ENCODE peak calls at places on chromosomes 3 and 15, in six cellular contexts. Z, X, S, J, F and L are unnamed samples.

GRCh38 chr15:35019401-35020327 is 31.6 kb upstream of the ZNF770 start:
- DNase-seq in Z (peak; percentile 16), X (peak; percentile 76), S (no peak), J (no peak), F (no peak), L (no peak)

GRCh38 chr3:32934150-32934742 is 17.2 kb upstream of the CCR4 start:
- DNase-seq in Z (no peak), X (peak; percentile 52), S (peak; percentile 26), J (no peak), F (no peak), L (no peak)

GRCh38 chr3:73955671-73956070 is 330.9 kb upstream of the PDZRN3 start:
- DNase-seq in Z (no peak), X (no peak), S (no peak), J (no peak), F (no peak), L (no peak)

GRCh38 chr3:87287025-87287424 is 10.6 kb upstream of the POU1F1 start:
- DNase-seq in Z (no peak), X (no peak), S (no peak), J (no peak), F (no peak), L (no peak)

GRCh38 chr15:48397841-48398240 is 66.6 kb downstream of the DUT start:
- DNase-seq in Z (peak; percentile 68), X (no peak), S (no peak), J (peak; percentile 67), F (no peak), L (no peak)

GRCh38 chr3:55487376-55488241 is 503 bp upstream of the WNT5A start:
- DNase-seq in Z (peak; percentile 52), X (peak; percentile 66), S (peak; percentile 40), J (peak; percentile 61), F (no peak), L (no peak)

GRCh38 chr3:129694228-129694627 is 87.8 kb upstream of the PLXND1 start:
- DNase-seq in Z (no peak), X (peak; percentile 30), S (no peak), J (no peak), F (no peak), L (no peak)

GRCh38 chr15:67023517-67024321 is 41.7 kb upstream of the SMAD3 start:
- DNase-seq in Z (no peak), X (no peak), S (no peak), J (no peak), F (no peak), L (no peak)

GRCh38 chr3:42229942-42230688 is 35.9 kb downstream of the CCK start:
- DNase-seq in Z (no peak), X (peak; percentile 86), S (no peak), J (no peak), F (no peak), L (no peak)

GRCh38 chr3:63096248-63097058 is 181.7 kb upstream of the SYNPR start:
- DNase-seq in Z (no peak), X (no peak), S (peak; percentile 38), J (peak; percentile 42), F (no peak), L (no peak)

GRCh38 chr15:29322407-29322806 is 52.8 kb upstream of the NSMCE3 start:
- DNase-seq in Z (no peak), X (no peak), S (no peak), J (no peak), F (no peak), L (no peak)

GRCh38 chr3:125141596-125142417 is 70.7 kb downstream of the SLC12A8 start:
- DNase-seq in Z (peak; percentile 54), X (peak; percentile 88), S (peak; percentile 78), J (peak; percentile 87), F (peak; percentile 67), L (peak; percentile 43)

GRCh38 chr3:132730891-132731580 is 8.8 kb upstream of the NPHP3 start:
- DNase-seq in Z (no peak), X (peak; percentile 80), S (no peak), J (no peak), F (no peak), L (no peak)

GRCh38 chr3:17065881-17066280 is 181.1 kb downstream of the PLCL2 start:
- DNase-seq in Z (no peak), X (no peak), S (no peak), J (no peak), F (no peak), L (no peak)

GRCh38 chr3:45746182-45746973 is 50.0 kb downstream of the SLC6A20 start:
- DNase-seq in Z (no peak), X (no peak), S (no peak), J (no peak), F (no peak), L (no peak)

GRCh38 chr3:159189994-159190669 is 388.3 kb downstream of the MFSD1 start:
- DNase-seq in Z (no peak), X (no peak), S (no peak), J (no peak), F (no peak), L (no peak)

GRCh38 chr15:90750186-90750585 is 33.0 kb downstream of the BLM start:
- DNase-seq in Z (no peak), X (no peak), S (no peak), J (no peak), F (no peak), L (no peak)

GRCh38 chr3:172179680-172180399 is 140.5 kb downstream of the FNDC3B start:
- DNase-seq in Z (no peak), X (no peak), S (no peak), J (no peak), F (no peak), L (no peak)

GRCh38 chr3:178785961-178786360 is 249.7 kb downstream of the KCNMB2 start:
- DNase-seq in Z (no peak), X (no peak), S (no peak), J (no peak), F (no peak), L (no peak)

GRCh38 chr15:25741253-25741575 is 121.9 kb downstream of the ATP10A start:
- DNase-seq in Z (no peak), X (no peak), S (no peak), J (no peak), F (no peak), L (peak; percentile 45)

GRCh38 chr3:132325103-132325606 is 7.9 kb downstream of the ACP3 start:
- DNase-seq in Z (peak; percentile 42), X (no peak), S (no peak), J (no peak), F (no peak), L (no peak)

GRCh38 chr15:35740761-35741160 is 194.8 kb upstream of the DPH6 start:
- DNase-seq in Z (no peak), X (no peak), S (no peak), J (no peak), F (no peak), L (no peak)

GRCh38 chr3:71752911-71753715 is 542 bp upstream of the GPR27 start:
- DNase-seq in Z (no peak), X (peak; percentile 50), S (peak; percentile 45), J (no peak), F (no peak), L (no peak)

GRCh38 chr3:141392416-141392815 is 24.1 kb downstream of the ZBTB38 start:
- DNase-seq in Z (no peak), X (no peak), S (no peak), J (no peak), F (no peak), L (no peak)

GRCh38 chr3:113097821-113098516 is 107.2 kb downstream of the GTPBP8 start:
- DNase-seq in Z (no peak), X (no peak), S (no peak), J (no peak), F (no peak), L (no peak)

GRCh38 chr15:78167227-78167888 is 18.2 kb downstream of the IDH3A start:
- DNase-seq in Z (no peak), X (no peak), S (no peak), J (no peak), F (no peak), L (peak; percentile 65)

GRCh38 chr3:149658444-149659172 is 783 bp upstream of the WWTR1 start:
- DNase-seq in Z (peak; percentile 86), X (peak; percentile 84), S (peak; percentile 72), J (peak; percentile 76), F (no peak), L (no peak)

GRCh38 chr3:86965180-86965579 is 25.8 kb downstream of the VGLL3 start:
- DNase-seq in Z (no peak), X (no peak), S (no peak), J (no peak), F (no peak), L (no peak)

GRCh38 chr3:123678108-123678511 is 93.3 kb upstream of the HACD2 start:
- DNase-seq in Z (peak; percentile 86), X (no peak), S (no peak), J (no peak), F (no peak), L (no peak)

GRCh38 chr15:29139540-29140459 is 129.8 kb downstream of the NSMCE3 start:
- DNase-seq in Z (no peak), X (peak; percentile 83), S (peak; percentile 89), J (no peak), F (peak; percentile 62), L (peak; percentile 7)

GRCh38 chr15:58771621-58772235 is 626 bp downstream of the MINDY2 start:
- DNase-seq in Z (peak; percentile 52), X (peak; percentile 78), S (peak; percentile 70), J (peak; percentile 75), F (peak; percentile 34), L (no peak)

GRCh38 chr15:72733941-72734738 is 48.1 kb downstream of the BBS4 start:
- DNase-seq in Z (no peak), X (no peak), S (no peak), J (no peak), F (no peak), L (no peak)